ENCODE peak calls at places on chromosomes 4 and X, in ten cellular contexts. One of them, this sample, is unnamed.

GRCh38 chr4:159199827-159200226 is 96.9 kb downstream of the RAPGEF2 start:
- DNase-seq in naive thymus-derived CD8-positive, alpha-beta T cell: no peak
- DNase-seq in left cardiac atrium: no peak
- DNase-seq in NCI-H1930: no peak
- DNase-seq in fibroblast of mammary gland: no peak
- DNase-seq in KBM-7: no peak
- DNase-seq in AG09319: no peak
- DNase-seq in left ventricle myocardium superior: no peak
- DNase-seq in NCI-H345: no peak
- DNase-seq in activated T-helper 1 cell treated with anti-CD3 and anti-CD28 coated beads, Interleukin-2, amount 50 U/mL, for 16 hours: no peak
- DNase-seq in this sample: no peak

GRCh38 chr4:54277691-54278090 is 48.6 kb downstream of the PDGFRA start:
- DNase-seq in NCI-H1930: no peak
- DNase-seq in naive thymus-derived CD8-positive, alpha-beta T cell: no peak
- DNase-seq in fibroblast of mammary gland: peak
- DNase-seq in KBM-7: peak
- DNase-seq in NCI-H345: no peak
- DNase-seq in left cardiac atrium: peak
- DNase-seq in AG09319: no peak
- DNase-seq in activated T-helper 1 cell treated with anti-CD3 and anti-CD28 coated beads, Interleukin-2, amount 50 U/mL, for 16 hours: no peak
- DNase-seq in left ventricle myocardium superior: no peak
- DNase-seq in this sample: no peak

GRCh38 chrX:53285591-53285990 is 4.2 kb upstream of the IQSEC2 start:
- DNase-seq in activated T-helper 1 cell treated with anti-CD3 and anti-CD28 coated beads, Interleukin-2, amount 50 U/mL, for 16 hours: no peak
- DNase-seq in left cardiac atrium: no peak
- DNase-seq in KBM-7: no peak
- DNase-seq in fibroblast of mammary gland: no peak
- DNase-seq in AG09319: no peak
- DNase-seq in left ventricle myocardium superior: no peak
- DNase-seq in NCI-H1930: no peak
- DNase-seq in naive thymus-derived CD8-positive, alpha-beta T cell: no peak
- DNase-seq in NCI-H345: no peak
- DNase-seq in this sample: no peak

GRCh38 chr4:22787753-22788389 is 95.1 kb downstream of the GBA3 start:
- DNase-seq in left ventricle myocardium superior: no peak
- DNase-seq in naive thymus-derived CD8-positive, alpha-beta T cell: no peak
- DNase-seq in KBM-7: peak
- DNase-seq in left cardiac atrium: no peak
- DNase-seq in NCI-H345: no peak
- DNase-seq in fibroblast of mammary gland: no peak
- DNase-seq in AG09319: no peak
- DNase-seq in activated T-helper 1 cell treated with anti-CD3 and anti-CD28 coated beads, Interleukin-2, amount 50 U/mL, for 16 hours: no peak
- DNase-seq in NCI-H1930: no peak
- DNase-seq in this sample: no peak

GRCh38 chrX:114599305-114599704 is 15.4 kb downstream of the HTR2C start:
- DNase-seq in AG09319: no peak
- DNase-seq in NCI-H345: no peak
- DNase-seq in activated T-helper 1 cell treated with anti-CD3 and anti-CD28 coated beads, Interleukin-2, amount 50 U/mL, for 16 hours: no peak
- DNase-seq in KBM-7: no peak
- DNase-seq in left cardiac atrium: no peak
- DNase-seq in fibroblast of mammary gland: no peak
- DNase-seq in naive thymus-derived CD8-positive, alpha-beta T cell: no peak
- DNase-seq in left ventricle myocardium superior: no peak
- DNase-seq in NCI-H1930: no peak
- DNase-seq in this sample: no peak

GRCh38 chr4:40897557-40898203 is 147.9 kb downstream of the NSUN7 start:
- DNase-seq in NCI-H1930: peak
- DNase-seq in naive thymus-derived CD8-positive, alpha-beta T cell: peak
- DNase-seq in activated T-helper 1 cell treated with anti-CD3 and anti-CD28 coated beads, Interleukin-2, amount 50 U/mL, for 16 hours: peak
- DNase-seq in fibroblast of mammary gland: peak
- DNase-seq in NCI-H345: peak
- DNase-seq in KBM-7: peak
- DNase-seq in AG09319: no peak
- DNase-seq in left cardiac atrium: peak
- DNase-seq in left ventricle myocardium superior: peak
- DNase-seq in this sample: peak

GRCh38 chr4:166886708-166887107 is 347.6 kb downstream of the SPOCK3 start:
- DNase-seq in fibroblast of mammary gland: no peak
- DNase-seq in activated T-helper 1 cell treated with anti-CD3 and anti-CD28 coated beads, Interleukin-2, amount 50 U/mL, for 16 hours: no peak
- DNase-seq in left ventricle myocardium superior: no peak
- DNase-seq in AG09319: no peak
- DNase-seq in NCI-H345: no peak
- DNase-seq in KBM-7: no peak
- DNase-seq in naive thymus-derived CD8-positive, alpha-beta T cell: no peak
- DNase-seq in left cardiac atrium: no peak
- DNase-seq in NCI-H1930: no peak
- DNase-seq in this sample: no peak

GRCh38 chrX:16204538-16204937 is 37.3 kb downstream of the MAGEB17 start:
- DNase-seq in NCI-H345: no peak
- DNase-seq in left cardiac atrium: no peak
- DNase-seq in fibroblast of mammary gland: no peak
- DNase-seq in left ventricle myocardium superior: no peak
- DNase-seq in activated T-helper 1 cell treated with anti-CD3 and anti-CD28 coated beads, Interleukin-2, amount 50 U/mL, for 16 hours: no peak
- DNase-seq in naive thymus-derived CD8-positive, alpha-beta T cell: no peak
- DNase-seq in NCI-H1930: no peak
- DNase-seq in AG09319: no peak
- DNase-seq in KBM-7: no peak
- DNase-seq in this sample: no peak

GRCh38 chr4:91935217-91935616 is 368.5 kb upstream of the GRID2 start:
- DNase-seq in KBM-7: no peak
- DNase-seq in fibroblast of mammary gland: no peak
- DNase-seq in naive thymus-derived CD8-positive, alpha-beta T cell: no peak
- DNase-seq in activated T-helper 1 cell treated with anti-CD3 and anti-CD28 coated beads, Interleukin-2, amount 50 U/mL, for 16 hours: no peak
- DNase-seq in left ventricle myocardium superior: no peak
- DNase-seq in AG09319: no peak
- DNase-seq in NCI-H345: no peak
- DNase-seq in left cardiac atrium: no peak
- DNase-seq in NCI-H1930: no peak
- DNase-seq in this sample: no peak

GRCh38 chr4:41301137-41301536 is 44.4 kb downstream of the UCHL1 start:
- DNase-seq in AG09319: no peak
- DNase-seq in KBM-7: no peak
- DNase-seq in left cardiac atrium: no peak
- DNase-seq in fibroblast of mammary gland: no peak
- DNase-seq in NCI-H345: no peak
- DNase-seq in left ventricle myocardium superior: no peak
- DNase-seq in naive thymus-derived CD8-positive, alpha-beta T cell: no peak
- DNase-seq in NCI-H1930: no peak
- DNase-seq in activated T-helper 1 cell treated with anti-CD3 and anti-CD28 coated beads, Interleukin-2, amount 50 U/mL, for 16 hours: no peak
- DNase-seq in this sample: no peak

GRCh38 chr4:15457401-15458201 is 12.1 kb upstream of the CC2D2A start:
- DNase-seq in left cardiac atrium: no peak
- DNase-seq in left ventricle myocardium superior: no peak
- DNase-seq in fibroblast of mammary gland: peak
- DNase-seq in NCI-H1930: no peak
- DNase-seq in AG09319: no peak
- DNase-seq in NCI-H345: peak
- DNase-seq in activated T-helper 1 cell treated with anti-CD3 and anti-CD28 coated beads, Interleukin-2, amount 50 U/mL, for 16 hours: no peak
- DNase-seq in naive thymus-derived CD8-positive, alpha-beta T cell: no peak
- DNase-seq in KBM-7: peak
- DNase-seq in this sample: no peak

GRCh38 chrX:37986893-37987292 is 19.5 kb upstream of the SYTL5 start:
- DNase-seq in activated T-helper 1 cell treated with anti-CD3 and anti-CD28 coated beads, Interleukin-2, amount 50 U/mL, for 16 hours: no peak
- DNase-seq in left cardiac atrium: no peak
- DNase-seq in naive thymus-derived CD8-positive, alpha-beta T cell: no peak
- DNase-seq in KBM-7: no peak
- DNase-seq in NCI-H345: no peak
- DNase-seq in fibroblast of mammary gland: peak
- DNase-seq in left ventricle myocardium superior: no peak
- DNase-seq in AG09319: no peak
- DNase-seq in NCI-H1930: no peak
- DNase-seq in this sample: no peak

GRCh38 chrX:11530621-11531020 is 135.1 kb downstream of the ARHGAP6 start:
- DNase-seq in activated T-helper 1 cell treated with anti-CD3 and anti-CD28 coated beads, Interleukin-2, amount 50 U/mL, for 16 hours: no peak
- DNase-seq in NCI-H1930: no peak
- DNase-seq in left cardiac atrium: no peak
- DNase-seq in AG09319: no peak
- DNase-seq in KBM-7: no peak
- DNase-seq in NCI-H345: no peak
- DNase-seq in naive thymus-derived CD8-positive, alpha-beta T cell: no peak
- DNase-seq in fibroblast of mammary gland: peak
- DNase-seq in left ventricle myocardium superior: no peak
- DNase-seq in this sample: no peak

This sample was measured in neural crest cell.